ENCODE peak calls at places on chromosomes 11 and 22, in eight cellular contexts. One of them, this sample, is unnamed.

GRCh38 chr11:120205596-120206161 is 5.2 kb upstream of the OAF start:
- DNase-seq in psoas muscle: no peak
- DNase-seq in effector memory CD4-positive, alpha-beta T cell: no peak
- DNase-seq in H1: no peak
- DNase-seq in breast epithelium: no peak
- DNase-seq in Peyer's patch: no peak
- DNase-seq in transverse colon: no peak
- DNase-seq in thyroid gland: no peak
- DNase-seq in this sample: peak; percentile 50

GRCh38 chr11:76598426-76598839 is 72.1 kb downstream of the LRRC32 start:
- DNase-seq in H1: peak; percentile 62
- DNase-seq in thyroid gland: no peak
- DNase-seq in transverse colon: no peak
- DNase-seq in Peyer's patch: peak; percentile 60
- DNase-seq in breast epithelium: no peak
- DNase-seq in psoas muscle: no peak
- DNase-seq in effector memory CD4-positive, alpha-beta T cell: no peak
- DNase-seq in this sample: no peak

GRCh38 chr11:79949574-79949973 is 508.7 kb upstream of the TENM4 start:
- DNase-seq in effector memory CD4-positive, alpha-beta T cell: no peak
- DNase-seq in thyroid gland: no peak
- DNase-seq in psoas muscle: no peak
- DNase-seq in H1: no peak
- DNase-seq in Peyer's patch: no peak
- DNase-seq in breast epithelium: no peak
- DNase-seq in transverse colon: no peak
- DNase-seq in this sample: no peak

GRCh38 chr11:3203221-3204043 is 15.2 kb downstream of the MRGPRG start:
- DNase-seq in breast epithelium: no peak
- DNase-seq in H1: no peak
- DNase-seq in thyroid gland: peak; percentile 32
- DNase-seq in effector memory CD4-positive, alpha-beta T cell: no peak
- DNase-seq in psoas muscle: peak; percentile 49
- DNase-seq in transverse colon: no peak
- DNase-seq in Peyer's patch: no peak
- DNase-seq in this sample: peak; percentile 11

GRCh38 chr22:50125029-50125428 is 35.2 kb downstream of the MOV10L1 start:
- DNase-seq in H1: no peak
- DNase-seq in Peyer's patch: no peak
- DNase-seq in psoas muscle: no peak
- DNase-seq in effector memory CD4-positive, alpha-beta T cell: no peak
- DNase-seq in transverse colon: no peak
- DNase-seq in breast epithelium: no peak
- DNase-seq in thyroid gland: no peak
- DNase-seq in this sample: no peak

GRCh38 chr11:80846979-80847378 is 1406.1 kb upstream of the TENM4 start:
- DNase-seq in effector memory CD4-positive, alpha-beta T cell: no peak
- DNase-seq in H1: no peak
- DNase-seq in thyroid gland: no peak
- DNase-seq in psoas muscle: no peak
- DNase-seq in breast epithelium: no peak
- DNase-seq in Peyer's patch: no peak
- DNase-seq in transverse colon: no peak
- DNase-seq in this sample: no peak

GRCh38 chr22:27801197-27801615 is 350 bp downstream of the MN1 start:
- DNase-seq in thyroid gland: no peak
- DNase-seq in breast epithelium: no peak
- DNase-seq in H1: peak; percentile 81
- DNase-seq in transverse colon: peak; percentile 30
- DNase-seq in Peyer's patch: no peak
- DNase-seq in effector memory CD4-positive, alpha-beta T cell: no peak
- DNase-seq in psoas muscle: peak; percentile 72
- DNase-seq in this sample: peak; percentile 13

GRCh38 chr11:130631119-130631518 is 182.7 kb downstream of the ADAMTS15 start:
- DNase-seq in transverse colon: no peak
- DNase-seq in thyroid gland: no peak
- DNase-seq in H1: no peak
- DNase-seq in breast epithelium: no peak
- DNase-seq in effector memory CD4-positive, alpha-beta T cell: no peak
- DNase-seq in Peyer's patch: no peak
- DNase-seq in psoas muscle: no peak
- DNase-seq in this sample: peak; percentile 88

GRCh38 chr11:60566773-60567172 is 51.6 kb downstream of the MS4A13 start:
- DNase-seq in breast epithelium: no peak
- DNase-seq in transverse colon: no peak
- DNase-seq in H1: no peak
- DNase-seq in Peyer's patch: no peak
- DNase-seq in psoas muscle: no peak
- DNase-seq in thyroid gland: no peak
- DNase-seq in effector memory CD4-positive, alpha-beta T cell: no peak
- DNase-seq in this sample: no peak

GRCh38 chr11:47395225-47396048 is 13.0 kb upstream of the SLC39A13 start:
- DNase-seq in effector memory CD4-positive, alpha-beta T cell: no peak
- DNase-seq in thyroid gland: no peak
- DNase-seq in Peyer's patch: no peak
- DNase-seq in transverse colon: no peak
- DNase-seq in breast epithelium: peak; percentile 45
- DNase-seq in H1: no peak
- DNase-seq in psoas muscle: peak; percentile 56
- DNase-seq in this sample: no peak

GRCh38 chr22:40709752-40710413 is 30.6 kb downstream of the MCHR1 start:
- DNase-seq in transverse colon: peak; percentile 25
- DNase-seq in H1: no peak
- DNase-seq in psoas muscle: no peak
- DNase-seq in breast epithelium: no peak
- DNase-seq in thyroid gland: no peak
- DNase-seq in Peyer's patch: no peak
- DNase-seq in effector memory CD4-positive, alpha-beta T cell: no peak
- DNase-seq in this sample: no peak

GRCh38 chr11:69538840-69539239 is 57.4 kb downstream of the LINC01488 start:
- DNase-seq in Peyer's patch: no peak
- DNase-seq in breast epithelium: no peak
- DNase-seq in H1: no peak
- DNase-seq in psoas muscle: no peak
- DNase-seq in thyroid gland: peak; percentile 84
- DNase-seq in transverse colon: no peak
- DNase-seq in effector memory CD4-positive, alpha-beta T cell: no peak
- DNase-seq in this sample: no peak

GRCh38 chr11:69541501-69542313 is 60.2 kb downstream of the LINC01488 start:
- DNase-seq in breast epithelium: peak; percentile 35
- DNase-seq in transverse colon: no peak
- DNase-seq in Peyer's patch: peak; percentile 18
- DNase-seq in effector memory CD4-positive, alpha-beta T cell: no peak
- DNase-seq in psoas muscle: no peak
- DNase-seq in thyroid gland: peak; percentile 84
- DNase-seq in H1: no peak
- DNase-seq in this sample: no peak

GRCh38 chr11:69541001-69541285 is 59.5 kb downstream of the LINC01488 start:
- DNase-seq in breast epithelium: no peak
- DNase-seq in Peyer's patch: peak; percentile 30
- DNase-seq in thyroid gland: no peak
- DNase-seq in psoas muscle: no peak
- DNase-seq in transverse colon: no peak
- DNase-seq in effector memory CD4-positive, alpha-beta T cell: no peak
- DNase-seq in H1: no peak
- DNase-seq in this sample: no peak

GRCh38 chr11:69539416-69540117 is 58.1 kb downstream of the LINC01488 start:
- DNase-seq in Peyer's patch: peak; percentile 51
- DNase-seq in effector memory CD4-positive, alpha-beta T cell: no peak
- DNase-seq in breast epithelium: no peak
- DNase-seq in thyroid gland: peak; percentile 75
- DNase-seq in transverse colon: peak; percentile 26
- DNase-seq in psoas muscle: no peak
- DNase-seq in H1: no peak
- DNase-seq in this sample: no peak

DNA sequence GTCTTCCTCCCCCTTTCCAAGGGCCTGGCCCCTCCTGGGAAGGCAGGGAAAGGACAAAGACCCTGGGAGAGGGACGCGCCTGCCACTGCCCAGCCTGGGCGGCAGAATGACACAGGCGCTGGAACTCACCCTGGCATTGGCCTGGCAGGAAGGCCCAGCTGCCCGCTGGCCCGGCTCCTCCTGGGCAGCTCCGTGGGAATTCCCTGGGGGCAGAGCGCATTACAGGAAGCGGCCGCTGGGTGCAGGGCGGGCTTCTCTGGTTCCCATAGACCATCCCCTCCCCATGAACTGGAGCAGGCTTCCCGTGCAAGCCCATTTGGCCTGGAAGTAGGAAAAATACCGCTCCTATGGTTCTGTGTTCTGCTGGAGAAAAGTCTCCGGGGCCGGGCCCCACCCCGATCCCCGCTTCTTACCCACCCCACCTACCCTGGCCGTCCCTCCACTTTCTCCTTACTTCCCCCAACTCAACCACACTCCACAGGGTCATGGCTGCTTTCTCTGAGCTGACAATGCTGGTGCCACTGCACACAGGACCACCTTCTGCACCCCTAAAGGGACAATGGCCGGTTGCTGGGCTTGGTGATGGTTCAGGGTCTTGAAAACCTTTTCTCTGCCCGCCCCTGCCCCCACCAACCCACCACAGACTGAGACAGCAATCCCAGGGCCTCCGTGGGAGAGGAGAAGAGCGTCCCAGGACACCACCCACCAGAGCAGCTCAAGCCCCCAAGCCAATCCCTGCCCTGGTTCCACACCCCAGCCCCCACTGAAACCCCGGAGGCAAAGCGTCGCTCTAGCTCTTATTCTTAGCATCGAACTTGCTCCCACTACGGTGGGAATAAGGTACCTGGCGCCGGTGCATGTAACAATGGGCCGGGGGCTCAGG is 58.9 kb downstream of the LINC01488 start:
- DNase-seq in H1: peak; percentile 59
- DNase-seq in effector memory CD4-positive, alpha-beta T cell: no peak
- DNase-seq in transverse colon: no peak
- DNase-seq in psoas muscle: peak; percentile 76
- DNase-seq in Peyer's patch: peak; percentile 43
- DNase-seq in thyroid gland: peak; percentile 41
- DNase-seq in breast epithelium: peak; percentile 68
- DNase-seq in this sample: no peak
- H3K27ac ChIP-seq in H1: no peak overlapping the region
- H3K27ac ChIP-seq in effector memory CD4-positive, alpha-beta T cell: no peak overlapping the region
- H3K27ac ChIP-seq in transverse colon: peak overlapping the region; percentile 29
- H3K27ac ChIP-seq in psoas muscle: peak overlapping the region; percentile 15
- H3K27ac ChIP-seq in Peyer's patch: peak overlapping the region; percentile 43
- H3K27ac ChIP-seq in thyroid gland: peak overlapping the region; percentile 63
- H3K27ac ChIP-seq in breast epithelium: peak overlapping the region; percentile 77
- H3K27ac ChIP-seq in this sample: no peak overlapping the region

GRCh38 chr11:19793356-19793755 is 80.7 kb downstream of the NAV2 start:
- DNase-seq in Peyer's patch: no peak
- DNase-seq in thyroid gland: no peak
- DNase-seq in H1: no peak
- DNase-seq in psoas muscle: no peak
- DNase-seq in breast epithelium: no peak
- DNase-seq in transverse colon: peak; percentile 66
- DNase-seq in effector memory CD4-positive, alpha-beta T cell: no peak
- DNase-seq in this sample: no peak
- H3K27ac ChIP-seq in Peyer's patch: no peak overlapping the region
- H3K27ac ChIP-seq in thyroid gland: no peak overlapping the region
- H3K27ac ChIP-seq in H1: no peak overlapping the region
- H3K27ac ChIP-seq in psoas muscle: no peak overlapping the region
- H3K27ac ChIP-seq in breast epithelium: peak overlapping the region; percentile 36
- H3K27ac ChIP-seq in transverse colon: peak overlapping the region; percentile 56
- H3K27ac ChIP-seq in effector memory CD4-positive, alpha-beta T cell: no peak overlapping the region
- H3K27ac ChIP-seq in this sample: no peak overlapping the region

GRCh38 chr22:44286673-44287072 is 26.1 kb downstream of the SHISAL1 start:
- DNase-seq in transverse colon: no peak
- DNase-seq in H1: no peak
- DNase-seq in Peyer's patch: no peak
- DNase-seq in thyroid gland: no peak
- DNase-seq in effector memory CD4-positive, alpha-beta T cell: no peak
- DNase-seq in breast epithelium: no peak
- DNase-seq in psoas muscle: no peak
- DNase-seq in this sample: no peak

GRCh38 chr22:44287121-44287693 is 25.5 kb downstream of the SHISAL1 start:
- DNase-seq in Peyer's patch: no peak
- DNase-seq in transverse colon: no peak
- DNase-seq in thyroid gland: no peak
- DNase-seq in H1: no peak
- DNase-seq in breast epithelium: no peak
- DNase-seq in effector memory CD4-positive, alpha-beta T cell: no peak
- DNase-seq in psoas muscle: no peak
- DNase-seq in this sample: no peak

GRCh38 chr22:44280665-44281188 is 32.0 kb downstream of the SHISAL1 start:
- DNase-seq in psoas muscle: no peak
- DNase-seq in transverse colon: no peak
- DNase-seq in thyroid gland: no peak
- DNase-seq in Peyer's patch: no peak
- DNase-seq in breast epithelium: no peak
- DNase-seq in effector memory CD4-positive, alpha-beta T cell: no peak
- DNase-seq in H1: no peak
- DNase-seq in this sample: no peak

GRCh38 chr22:44281706-44282637 is 30.8 kb downstream of the SHISAL1 start:
- DNase-seq in thyroid gland: no peak
- DNase-seq in H1: no peak
- DNase-seq in psoas muscle: no peak
- DNase-seq in transverse colon: no peak
- DNase-seq in effector memory CD4-positive, alpha-beta T cell: no peak
- DNase-seq in breast epithelium: no peak
- DNase-seq in Peyer's patch: no peak
- DNase-seq in this sample: no peak

GRCh38 chr22:44284711-44285110 is 28.0 kb downstream of the SHISAL1 start:
- DNase-seq in effector memory CD4-positive, alpha-beta T cell: no peak
- DNase-seq in thyroid gland: no peak
- DNase-seq in breast epithelium: no peak
- DNase-seq in transverse colon: no peak
- DNase-seq in psoas muscle: no peak
- DNase-seq in Peyer's patch: no peak
- DNase-seq in H1: no peak
- DNase-seq in this sample: no peak
- H3K27ac ChIP-seq in effector memory CD4-positive, alpha-beta T cell: no peak overlapping the region
- H3K27ac ChIP-seq in thyroid gland: no peak overlapping the region
- H3K27ac ChIP-seq in breast epithelium: no peak overlapping the region
- H3K27ac ChIP-seq in transverse colon: no peak overlapping the region
- H3K27ac ChIP-seq in psoas muscle: no peak overlapping the region
- H3K27ac ChIP-seq in Peyer's patch: no peak overlapping the region
- H3K27ac ChIP-seq in H1: no peak overlapping the region
- H3K27ac ChIP-seq in this sample: peak overlapping the region; percentile 28

GRCh38 chr11:7672276-7672959 is 882 bp downstream of the CYB5R2 start:
- DNase-seq in Peyer's patch: no peak
- DNase-seq in breast epithelium: no peak
- DNase-seq in H1: no peak
- DNase-seq in thyroid gland: no peak
- DNase-seq in effector memory CD4-positive, alpha-beta T cell: no peak
- DNase-seq in transverse colon: no peak
- DNase-seq in psoas muscle: no peak
- DNase-seq in this sample: no peak

GRCh38 chr11:7671807-7672206 is 1.5 kb downstream of the CYB5R2 start:
- DNase-seq in transverse colon: no peak
- DNase-seq in effector memory CD4-positive, alpha-beta T cell: no peak
- DNase-seq in H1: no peak
- DNase-seq in Peyer's patch: no peak
- DNase-seq in thyroid gland: no peak
- DNase-seq in psoas muscle: no peak
- DNase-seq in breast epithelium: no peak
- DNase-seq in this sample: no peak

GRCh38 chr11:7668911-7669310 is 4.4 kb downstream of the CYB5R2 start:
- DNase-seq in transverse colon: no peak
- DNase-seq in psoas muscle: no peak
- DNase-seq in breast epithelium: no peak
- DNase-seq in thyroid gland: no peak
- DNase-seq in H1: no peak
- DNase-seq in Peyer's patch: no peak
- DNase-seq in effector memory CD4-positive, alpha-beta T cell: no peak
- DNase-seq in this sample: no peak

GRCh38 chr11:7671347-7671746 is 2.0 kb downstream of the CYB5R2 start:
- DNase-seq in psoas muscle: no peak
- DNase-seq in H1: no peak
- DNase-seq in thyroid gland: peak; percentile 77
- DNase-seq in Peyer's patch: no peak
- DNase-seq in effector memory CD4-positive, alpha-beta T cell: no peak
- DNase-seq in transverse colon: no peak
- DNase-seq in breast epithelium: no peak
- DNase-seq in this sample: no peak

GRCh38 chr11:7670631-7671030 is 2.7 kb downstream of the CYB5R2 start:
- DNase-seq in effector memory CD4-positive, alpha-beta T cell: no peak
- DNase-seq in transverse colon: no peak
- DNase-seq in psoas muscle: no peak
- DNase-seq in Peyer's patch: no peak
- DNase-seq in H1: no peak
- DNase-seq in thyroid gland: no peak
- DNase-seq in breast epithelium: no peak
- DNase-seq in this sample: no peak
- H3K27ac ChIP-seq in effector memory CD4-positive, alpha-beta T cell: no peak overlapping the region
- H3K27ac ChIP-seq in transverse colon: no peak overlapping the region
- H3K27ac ChIP-seq in psoas muscle: no peak overlapping the region
- H3K27ac ChIP-seq in Peyer's patch: no peak overlapping the region
- H3K27ac ChIP-seq in H1: no peak overlapping the region
- H3K27ac ChIP-seq in thyroid gland: no peak overlapping the region
- H3K27ac ChIP-seq in breast epithelium: peak overlapping the region; percentile 75
- H3K27ac ChIP-seq in this sample: no peak overlapping the region

This sample was measured in RWPE1.